ENCODE peak calls at places on chromosomes 1 and 21, in five cellular contexts. One of them, this sample, is unnamed.

GRCh38 chr1:2593251-2593878 is 6.8 kb downstream of the PRXL2B start:
- DNase-seq in stomach: no peak
- DNase-seq in prostate gland: no peak
- DNase-seq in GM12891: peak; percentile 11
- DNase-seq in K562: no peak
- DNase-seq in this sample: no peak

GRCh38 chr21:44898011-44898493 is 22.6 kb downstream of the ITGB2 start:
- DNase-seq in stomach: no peak
- DNase-seq in GM12891: no peak
- DNase-seq in prostate gland: no peak
- DNase-seq in K562: no peak
- DNase-seq in this sample: no peak

GRCh38 chr1:20227704-20228103 is 41.4 kb upstream of the PLA2G2C start:
- DNase-seq in prostate gland: no peak
- DNase-seq in stomach: no peak
- DNase-seq in GM12891: no peak
- DNase-seq in K562: no peak
- DNase-seq in this sample: no peak

GRCh38 chr1:7962011-7962335 is 462 bp downstream of the PARK7 start:
- DNase-seq in GM12891: no peak
- DNase-seq in prostate gland: no peak
- DNase-seq in stomach: no peak
- DNase-seq in K562: no peak
- DNase-seq in this sample: no peak

GRCh38 chr1:45430486-45430885 is 60.5 kb downstream of the TESK2 start:
- DNase-seq in stomach: no peak
- DNase-seq in K562: no peak
- DNase-seq in prostate gland: no peak
- DNase-seq in GM12891: no peak
- DNase-seq in this sample: no peak

GRCh38 chr1:2256430-2257244 is 28.5 kb downstream of the SKI start:
- DNase-seq in stomach: no peak
- DNase-seq in GM12891: no peak
- DNase-seq in K562: no peak
- DNase-seq in prostate gland: no peak
- DNase-seq in this sample: no peak

GRCh38 chr1:202572867-202573266 is 137.4 kb downstream of the SYT2 start:
- DNase-seq in stomach: no peak
- DNase-seq in GM12891: no peak
- DNase-seq in prostate gland: no peak
- DNase-seq in K562: no peak
- DNase-seq in this sample: peak; percentile 5

GRCh38 chr1:118204106-118204505 is 19.1 kb upstream of the SPAG17 start:
- DNase-seq in K562: no peak
- DNase-seq in GM12891: no peak
- DNase-seq in prostate gland: no peak
- DNase-seq in stomach: no peak
- DNase-seq in this sample: no peak

GRCh38 chr1:213661346-213661745 is 326.4 kb upstream of the PROX1 start:
- DNase-seq in prostate gland: no peak
- DNase-seq in GM12891: no peak
- DNase-seq in K562: no peak
- DNase-seq in stomach: no peak
- DNase-seq in this sample: no peak

GRCh38 chr1:59081795-59082194 is 215.1 kb upstream of the FGGY start:
- DNase-seq in prostate gland: no peak
- DNase-seq in stomach: no peak
- DNase-seq in GM12891: no peak
- DNase-seq in K562: no peak
- DNase-seq in this sample: no peak

GRCh38 chr21:26834181-26834945 is 10.8 kb downstream of the ADAMTS1 start:
- DNase-seq in stomach: no peak
- DNase-seq in prostate gland: no peak
- DNase-seq in K562: no peak
- DNase-seq in GM12891: no peak
- DNase-seq in this sample: no peak

GRCh38 chr1:201886103-201886885 is 2.4 kb upstream of the SHISA4 start:
- DNase-seq in GM12891: no peak
- DNase-seq in K562: no peak
- DNase-seq in stomach: no peak
- DNase-seq in prostate gland: no peak
- DNase-seq in this sample: no peak

GRCh38 chr21:26964379-26964778 is 2.5 kb downstream of the ADAMTS5 start:
- DNase-seq in prostate gland: no peak
- DNase-seq in stomach: peak; percentile 28
- DNase-seq in K562: no peak
- DNase-seq in GM12891: no peak
- DNase-seq in this sample: no peak

GRCh38 chr1:71667224-71667623 is 586.4 kb upstream of the ZRANB2 start:
- DNase-seq in GM12891: no peak
- DNase-seq in stomach: no peak
- DNase-seq in K562: no peak
- DNase-seq in prostate gland: no peak
- DNase-seq in this sample: no peak

GRCh38 chr1:32754282-32755097 is 51.9 kb upstream of the SYNC start:
- DNase-seq in prostate gland: peak; percentile 79
- DNase-seq in stomach: peak; percentile 75
- DNase-seq in GM12891: no peak
- DNase-seq in K562: peak; percentile 77
- DNase-seq in this sample: no peak

GRCh38 chr1:209770636-209771415 is 13.5 kb downstream of the C1orf74 start:
- DNase-seq in K562: no peak
- DNase-seq in stomach: no peak
- DNase-seq in prostate gland: no peak
- DNase-seq in GM12891: no peak
- DNase-seq in this sample: no peak

GRCh38 chr1:243799908-243800307 is 50.1 kb downstream of the AKT3 start:
- DNase-seq in GM12891: no peak
- DNase-seq in K562: no peak
- DNase-seq in prostate gland: no peak
- DNase-seq in stomach: no peak
- DNase-seq in this sample: no peak

GRCh38 chr1:61588736-61589381 is 136.1 kb downstream of the TM2D1 start:
- DNase-seq in prostate gland: peak; percentile 46
- DNase-seq in stomach: peak; percentile 66
- DNase-seq in GM12891: peak; percentile 53
- DNase-seq in K562: peak; percentile 74
- DNase-seq in this sample: no peak

GRCh38 chr1:169995993-169996392 is 78.5 kb downstream of the KIFAP3 start:
- DNase-seq in stomach: no peak
- DNase-seq in K562: no peak
- DNase-seq in prostate gland: no peak
- DNase-seq in GM12891: no peak
- DNase-seq in this sample: no peak

GRCh38 chr1:234488954-234489691 is 10.1 kb upstream of the TARBP1 start:
- DNase-seq in prostate gland: no peak
- DNase-seq in K562: no peak
- DNase-seq in stomach: no peak
- DNase-seq in GM12891: no peak
- DNase-seq in this sample: no peak

GRCh38 chr1:243495032-243495431 is 239.2 kb downstream of the SDCCAG8 start:
- DNase-seq in K562: no peak
- DNase-seq in prostate gland: no peak
- DNase-seq in stomach: no peak
- DNase-seq in GM12891: no peak
- DNase-seq in this sample: no peak

GRCh38 chr1:207309775-207310273 is 11.7 kb upstream of the CD55 start:
- DNase-seq in prostate gland: peak; percentile 26
- DNase-seq in GM12891: no peak
- DNase-seq in K562: no peak
- DNase-seq in stomach: no peak
- DNase-seq in this sample: no peak

GRCh38 chr1:115217150-115218033 is 120.7 kb downstream of the NGF start:
- DNase-seq in K562: no peak
- DNase-seq in prostate gland: no peak
- DNase-seq in GM12891: no peak
- DNase-seq in stomach: no peak
- DNase-seq in this sample: no peak

GRCh38 chr1:67211589-67212563 is 45.6 kb downstream of the IL23R start:
- DNase-seq in prostate gland: no peak
- DNase-seq in K562: no peak
- DNase-seq in GM12891: no peak
- DNase-seq in stomach: no peak
- DNase-seq in this sample: no peak

GRCh38 chr1:35180776-35181374 is 12.1 kb downstream of the SFPQ start:
- DNase-seq in K562: peak; percentile 4
- DNase-seq in prostate gland: no peak
- DNase-seq in GM12891: no peak
- DNase-seq in stomach: no peak
- DNase-seq in this sample: no peak
- TF ChIP-seq POLR2AphosphoS5 in K562: no peak
- TF ChIP-seq POLR2AphosphoS5 in prostate gland: no peak
- TF ChIP-seq POLR2AphosphoS5 in GM12891: peak; percentile 95
- TF ChIP-seq POLR2AphosphoS5 in stomach: no peak
- TF ChIP-seq POLR2AphosphoS5 in this sample: no peak

DNA sequence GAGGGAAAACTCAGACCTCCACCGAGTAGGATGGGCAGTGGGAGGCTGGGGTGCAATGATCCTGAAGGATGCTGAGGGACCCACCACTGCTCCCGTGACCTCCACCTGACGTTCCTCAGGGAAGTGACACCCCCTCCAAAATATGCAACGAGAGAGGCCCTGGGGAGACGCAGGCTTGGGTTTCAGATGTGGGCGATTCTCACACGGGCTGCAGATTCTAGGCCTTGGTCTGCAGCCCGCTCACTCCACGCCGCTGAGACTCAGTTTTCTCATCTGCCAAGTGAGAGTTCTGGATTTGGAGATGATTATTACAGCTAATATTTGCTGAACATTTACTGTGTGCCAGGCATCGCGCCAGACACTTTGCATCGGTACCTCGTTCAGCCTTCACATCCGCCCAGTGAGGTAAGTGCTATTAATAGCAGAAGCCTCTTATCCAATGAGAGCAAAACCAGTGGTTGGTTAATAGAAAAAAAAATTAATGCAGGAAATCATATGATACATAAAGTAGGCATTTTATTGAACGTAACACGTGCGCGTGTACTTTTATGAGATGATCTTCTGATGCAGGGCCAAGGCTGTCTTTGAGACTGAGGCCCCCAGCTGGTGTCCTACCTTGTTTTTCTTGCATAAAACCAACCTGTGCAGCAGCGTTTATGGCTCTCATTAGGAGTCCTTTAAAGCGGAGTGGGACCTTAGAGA is 102.0 kb upstream of the RUNX3 start:
- DNase-seq in GM12891: no peak
- DNase-seq in K562: no peak
- DNase-seq in prostate gland: peak; percentile 88
- DNase-seq in stomach: peak; percentile 81
- DNase-seq in this sample: no peak
- TF ChIP-seq POLR2AphosphoS5 in GM12891: peak; percentile 90
- TF ChIP-seq POLR2AphosphoS5 in K562: no peak
- TF ChIP-seq POLR2AphosphoS5 in prostate gland: peak; percentile 96
- TF ChIP-seq POLR2AphosphoS5 in stomach: no peak
- TF ChIP-seq POLR2AphosphoS5 in this sample: no peak

GRCh38 chr1:228735871-228736586 is 750 bp downstream of the RHOU start:
- DNase-seq in K562: no peak
- DNase-seq in GM12891: peak; percentile 14
- DNase-seq in prostate gland: peak; percentile 49
- DNase-seq in stomach: peak; percentile 68
- DNase-seq in this sample: no peak

GRCh38 chr1:228736844-228737415 is 1.7 kb downstream of the RHOU start:
- DNase-seq in prostate gland: no peak
- DNase-seq in stomach: no peak
- DNase-seq in GM12891: no peak
- DNase-seq in K562: no peak
- DNase-seq in this sample: peak; percentile 62

GRCh38 chr1:228737613-228738012 is 2.3 kb downstream of the RHOU start:
- DNase-seq in stomach: no peak
- DNase-seq in GM12891: no peak
- DNase-seq in K562: no peak
- DNase-seq in prostate gland: no peak
- DNase-seq in this sample: peak; percentile 89

GRCh38 chr1:228733576-228733975 is 1.7 kb upstream of the RHOU start:
- DNase-seq in K562: no peak
- DNase-seq in stomach: no peak
- DNase-seq in GM12891: no peak
- DNase-seq in prostate gland: no peak
- DNase-seq in this sample: no peak

DNA sequence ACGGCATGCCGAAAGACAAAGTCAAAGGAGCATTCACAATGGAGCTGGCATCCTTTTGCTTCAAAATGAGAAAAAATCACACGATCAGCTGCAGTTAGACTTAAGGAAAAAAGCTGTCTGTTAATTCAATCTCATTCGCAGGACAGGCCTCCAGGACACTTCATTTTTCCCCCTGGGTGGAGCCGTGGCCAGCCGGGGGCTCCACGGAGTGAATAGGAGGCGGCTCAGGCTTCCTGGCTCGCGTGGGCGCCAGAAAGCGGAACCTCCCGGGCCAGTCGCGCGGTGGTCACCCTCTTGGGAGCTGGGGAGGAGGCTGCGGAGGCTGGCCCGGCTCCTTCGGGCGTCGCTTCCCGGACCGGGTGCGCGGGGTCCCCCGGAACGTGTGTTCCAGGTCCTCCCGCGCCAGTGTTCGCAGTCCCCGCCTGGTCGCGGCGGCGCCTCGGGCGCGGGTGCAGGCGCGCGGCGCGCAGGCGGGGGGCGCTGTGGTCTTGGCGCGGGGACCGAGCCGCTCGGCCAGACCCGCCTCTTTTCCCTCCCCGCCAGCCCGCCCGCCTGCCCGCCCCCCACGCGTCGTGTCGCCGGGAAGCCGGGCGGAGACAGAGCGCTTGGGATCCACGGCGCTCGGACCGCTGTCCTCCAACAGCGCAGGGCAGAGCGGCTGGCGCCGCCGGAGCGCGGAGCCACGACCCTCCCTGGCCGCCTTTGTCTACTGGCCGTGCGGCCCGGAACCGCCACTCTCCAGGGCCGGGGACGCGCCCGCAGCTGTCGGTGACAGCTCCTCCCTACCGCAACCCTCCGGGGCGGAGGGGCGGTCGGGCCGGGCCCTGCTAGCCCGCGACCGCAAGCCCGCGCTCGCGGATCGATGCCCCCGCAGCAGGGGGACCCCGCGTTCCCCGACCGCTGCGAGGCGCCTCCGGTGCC is at the start of gene RHOU:
- DNase-seq in GM12891: peak; percentile 32
- DNase-seq in prostate gland: peak; percentile 74
- DNase-seq in K562: no peak
- DNase-seq in stomach: peak; percentile 82
- DNase-seq in this sample: no peak
- TF ChIP-seq POLR2AphosphoS5 in GM12891: no peak
- TF ChIP-seq POLR2AphosphoS5 in prostate gland: peak; percentile 62
- TF ChIP-seq POLR2AphosphoS5 in K562: no peak
- TF ChIP-seq POLR2AphosphoS5 in stomach: peak; percentile 53
- TF ChIP-seq POLR2AphosphoS5 in this sample: no peak

GRCh38 chr1:63320024-63320799 is 2.2 kb upstream of the FOXD3 start:
- DNase-seq in stomach: no peak
- DNase-seq in GM12891: no peak
- DNase-seq in K562: no peak
- DNase-seq in prostate gland: no peak
- DNase-seq in this sample: no peak
- TF ChIP-seq POLR2AphosphoS5 in stomach: no peak
- TF ChIP-seq POLR2AphosphoS5 in GM12891: no peak
- TF ChIP-seq POLR2AphosphoS5 in K562: no peak
- TF ChIP-seq POLR2AphosphoS5 in prostate gland: no peak
- TF ChIP-seq POLR2AphosphoS5 in this sample: no peak

This sample was measured in vagina.